ENCODE peak calls at places on chromosomes 13 and 19, in six cellular contexts. X is AG04450; J is BJ; K is CD8-positive, alpha-beta T cell; C is CD8-positive, alpha-beta memory T cell; F is kidney epithelial cell. T is an unnamed sample.

GRCh38 chr19:907183-907853 is 5.7 kb downstream of the R3HDM4 start:
- DNase-seq in J (no peak), X (no peak), K (no peak), F (no peak), C (no peak), T (no peak)

GRCh38 chr13:106500450-106500849 is 35.0 kb downstream of the EFNB2 start:
- DNase-seq in J (no peak), C (no peak), F (no peak), X (no peak), K (no peak), T (no peak)

GRCh38 chr19:7926727-7927604 is 1.0 kb upstream of the CTXN1 start:
- DNase-seq in F (no peak), C (no peak), X (no peak), J (no peak), K (no peak), T (peak; percentile 60)

GRCh38 chr13:97879646-97880297 is 73.7 kb upstream of the IPO5 start:
- DNase-seq in J (peak; percentile 81), K (no peak), C (no peak), X (peak; percentile 78), F (peak; percentile 56), T (no peak)

GRCh38 chr13:27455331-27455855 is 5.0 kb upstream of the MTIF3 start:
- DNase-seq in K (no peak), F (no peak), C (no peak), X (no peak), J (no peak), T (no peak)

GRCh38 chr13:50909605-50910482 is at the start of gene RNASEH2B:
- DNase-seq in X (no peak), J (no peak), C (peak; percentile 76), F (no peak), K (peak; percentile 82), T (peak; percentile 77)

GRCh38 chr13:33610471-33611015 is 207.4 kb upstream of the RFC3 start:
- DNase-seq in C (peak; percentile 30), K (peak; percentile 53), F (no peak), J (no peak), X (no peak), T (peak; percentile 91)

GRCh38 chr13:102704238-102704750 is 9.4 kb upstream of the METTL21C start:
- DNase-seq in J (no peak), C (no peak), F (no peak), X (no peak), K (no peak), T (no peak)

GRCh38 chr13:48978942-48979601 is 3.4 kb downstream of the FNDC3A start:
- DNase-seq in K (no peak), F (no peak), J (no peak), C (no peak), X (no peak), T (no peak)

GRCh38 chr13:38783992-38784875 is 97.4 kb downstream of the FREM2 start:
- DNase-seq in F (peak; percentile 47), J (no peak), C (no peak), X (no peak), K (no peak), T (no peak)

GRCh38 chr19:44149776-44150175 is 8.4 kb downstream of the ZNF234 start:
- DNase-seq in C (no peak), J (no peak), F (no peak), X (no peak), K (no peak), T (no peak)

GRCh38 chr13:30037306-30037705 is 186.9 kb upstream of the UBL3 start:
- DNase-seq in J (no peak), C (no peak), X (no peak), F (no peak), K (no peak), T (no peak)

GRCh38 chr19:47598407-47599349 is 10.3 kb upstream of the BICRA start:
- DNase-seq in K (no peak), C (no peak), F (peak; percentile 82), X (peak; percentile 89), J (peak; percentile 97), T (peak; percentile 68)

GRCh38 chr19:12994701-12995595 is at the start of gene NFIX:
- DNase-seq in F (no peak), C (peak; percentile 49), X (no peak), K (peak; percentile 70), J (no peak), T (peak; percentile 81)

GRCh38 chr13:20943519-20944012 is 41.0 kb upstream of the XPO4 start:
- DNase-seq in F (peak; percentile 89), K (peak; percentile 72), C (peak; percentile 40), X (peak; percentile 94), J (peak; percentile 97), T (peak; percentile 92)

GRCh38 chr13:52734075-52734623 is 5.5 kb downstream of the CNMD start:
- DNase-seq in J (no peak), K (no peak), F (no peak), X (no peak), C (no peak), T (no peak)

GRCh38 chr19:1082165-1082927 is 12.8 kb downstream of the POLR2E start:
- DNase-seq in K (peak; percentile 84), C (peak; percentile 84), J (no peak), F (no peak), X (no peak), T (peak; percentile 82)

GRCh38 chr13:32986552-32986951 is 29.7 kb upstream of the KL start:
- DNase-seq in J (no peak), C (no peak), F (no peak), K (no peak), X (no peak), T (no peak)

GRCh38 chr19:32172761-32173160 is 172.6 kb upstream of the ZNF507 start:
- DNase-seq in C (no peak), K (no peak), F (no peak), X (no peak), J (no peak), T (no peak)

GRCh38 chr19:36139473-36140288 is at the start of gene CAPNS1:
- DNase-seq in X (peak; percentile 86), K (peak; percentile 96), C (peak; percentile 88), F (peak; percentile 79), J (peak; percentile 66), T (peak; percentile 99)

DNA sequence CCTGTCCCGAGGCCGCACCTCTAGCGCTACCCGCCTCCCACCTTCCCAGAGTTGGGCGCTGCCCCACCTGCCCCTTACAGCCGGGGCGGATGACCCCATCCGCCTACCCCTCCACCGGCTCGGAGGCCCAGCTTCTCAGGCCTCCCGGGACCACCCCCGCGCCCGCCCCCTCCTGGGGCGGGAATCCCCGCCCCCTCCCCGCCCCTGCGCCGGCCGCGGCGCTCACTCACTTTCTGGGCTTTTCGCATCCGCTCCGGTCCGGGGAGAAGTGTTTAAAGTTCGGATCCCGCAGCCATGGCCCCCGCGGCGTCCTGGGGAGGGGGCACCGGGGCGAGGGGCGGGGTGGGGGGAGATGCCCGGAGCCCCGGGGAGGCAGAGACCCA is 448 bp downstream of the ERFL start:
- DNase-seq in C (no peak), K (peak; percentile 69), F (no peak), X (no peak), J (no peak), T (no peak)
- H3K27me3 ChIP-seq in C (no peaks in the 10 kb centered on the region), K (no peaks in the 10 kb centered on the region), F (peaks cover 92% of the 10 kb centered on the region), X (peaks cover 73% of the 10 kb centered on the region), J (peaks cover 65% of the 10 kb centered on the region), T (no peaks in the 10 kb centered on the region)

DNA sequence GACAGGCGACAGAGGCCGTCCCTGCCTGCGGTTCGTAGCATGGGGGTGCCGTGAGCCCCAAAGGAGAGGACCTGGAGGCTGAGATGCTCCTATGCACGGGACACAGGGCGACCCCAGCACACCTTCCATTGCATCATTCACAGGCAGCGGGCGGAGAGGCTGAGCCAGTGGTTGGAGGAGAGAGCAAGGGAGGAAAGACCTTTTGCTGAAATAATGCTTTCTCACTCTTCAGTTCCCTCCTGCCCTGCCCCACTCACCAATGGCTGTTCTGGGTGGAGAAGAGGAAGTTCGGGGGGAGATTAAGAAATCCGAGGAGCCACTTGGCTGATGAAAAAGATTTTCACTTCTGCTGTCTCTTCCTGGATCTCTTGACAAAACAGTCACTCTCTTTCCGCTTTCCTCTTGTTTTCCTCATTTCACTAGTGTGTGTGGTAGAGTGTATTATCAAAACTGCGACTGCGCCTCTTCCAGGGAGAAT is at the start of gene NLRP12:
- DNase-seq in X (no peak), J (no peak), C (no peak), K (no peak), F (no peak), T (peak; percentile 58)
- H3K4me3 ChIP-seq in X (no peak within 1 kb of the TSS), J (no peak within 1 kb of the TSS), C (no peak within 1 kb of the TSS), K (no peak within 1 kb of the TSS), F (no peak within 1 kb of the TSS), T (no peak within 1 kb of the TSS)

GRCh38 chr19:50467566-50467965 is 8.7 kb upstream of the EMC10 start:
- DNase-seq in F (no peak), C (no peak), K (no peak), X (no peak), J (no peak), T (peak; percentile 31)
- H3K27me3 ChIP-seq in F (peaks cover 6% of the 10 kb centered on the region), C (no peaks in the 10 kb centered on the region), K (no peaks in the 10 kb centered on the region), X (peaks cover 2% of the 10 kb centered on the region), J (no peaks in the 10 kb centered on the region), T (no peaks in the 10 kb centered on the region)

DNA sequence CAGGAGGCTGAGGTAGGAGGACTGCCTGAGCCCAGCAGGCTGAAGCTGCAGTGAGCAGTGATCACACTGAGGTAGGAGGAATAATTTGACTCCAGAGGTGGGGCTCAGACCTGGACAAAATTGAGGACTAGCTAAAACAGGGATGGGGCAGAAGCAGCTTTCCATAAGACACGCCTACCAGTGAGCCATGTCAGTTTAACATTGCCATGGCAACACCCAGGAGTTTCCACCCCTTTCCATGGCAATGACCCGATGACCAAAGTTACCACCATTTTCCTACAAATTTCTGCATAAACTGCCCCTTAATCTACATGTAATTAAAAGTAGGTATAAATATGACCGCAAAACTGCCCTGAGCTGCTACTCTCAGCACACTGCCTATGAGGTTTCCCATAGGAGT is 14.5 kb upstream of the ZNF426 start:
- DNase-seq in F (no peak), K (no peak), X (no peak), C (no peak), J (no peak), T (no peak)
- H3K4me3 ChIP-seq in F (no peak overlapping the region), K (no peak overlapping the region), X (no peak overlapping the region), C (no peak overlapping the region), J (no peak overlapping the region), T (no peak overlapping the region)

GRCh38 chr13:94708031-94708571 is 4.2 kb downstream of the SOX21 start:
- DNase-seq in K (no peak), J (no peak), C (no peak), F (no peak), X (no peak), T (no peak)
- H3K27me3 ChIP-seq in K (peaks cover 36% of the 10 kb centered on the region), J (peaks cover 58% of the 10 kb centered on the region), C (peaks cover 61% of the 10 kb centered on the region), F (peaks cover 93% of the 10 kb centered on the region), X (peaks cover 83% of the 10 kb centered on the region), T (no peaks in the 10 kb centered on the region)

GRCh38 chr19:54136086-54136863 is 1.3 kb upstream of the CNOT3 start:
- DNase-seq in X (no peak), C (no peak), K (no peak), J (no peak), F (no peak), T (peak; percentile 51)

GRCh38 chr19:54137913-54138776 is 583 bp downstream of the CNOT3 start:
- DNase-seq in C (peak; percentile 38), F (no peak), K (peak; percentile 59), J (no peak), X (no peak), T (no peak)

GRCh38 chr19:54138777-54139256 is 1.3 kb downstream of the CNOT3 start:
- DNase-seq in F (no peak), X (no peak), C (no peak), J (no peak), K (no peak), T (no peak)

GRCh38 chr19:54137114-54137912 is at the start of gene CNOT3:
- DNase-seq in F (peak; percentile 100), K (peak; percentile 99), J (peak; percentile 100), X (peak; percentile 100), C (peak; percentile 100), T (peak; percentile 100)

DNA sequence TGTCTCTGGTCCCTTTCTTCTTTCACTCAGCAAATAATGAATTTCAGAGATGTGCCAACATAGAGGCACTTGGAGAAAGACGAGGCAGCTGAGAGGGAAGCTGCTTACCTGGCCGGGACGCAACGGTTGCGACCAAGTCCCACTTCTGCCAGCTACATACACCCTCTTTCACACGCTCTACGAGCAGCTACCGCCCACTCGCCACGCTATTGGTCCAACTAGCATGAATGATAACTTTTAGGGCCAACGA is 773 bp upstream of the CNOT3 start:
- DNase-seq in F (no peak), J (no peak), C (no peak), K (no peak), X (no peak), T (no peak)
- H3K4me3 ChIP-seq in F (peak overlapping the region; percentile 46), J (peak overlapping the region; percentile 37), C (peak overlapping the region; percentile 87), K (peak overlapping the region; percentile 46), X (peak overlapping the region; percentile 77), T (peak overlapping the region; percentile 54)

T was measured in right cardiac atrium.